ENCODE peak calls at places on chromosomes 12 and 14, in four cellular contexts. O is HepG2, S is K562, K is GM12878. I is an unnamed sample.

GRCh38 chr14:22002860-22003284 is 329.3 kb upstream of the OR4E1 start:
- DNase-seq in S (no peak), O (no peak), K (no peak), I (no peak)

GRCh38 chr12:56836800-56837663 is 73.9 kb downstream of the HSD17B6 start:
- DNase-seq in S (no peak), O (no peak), K (no peak), I (no peak)

GRCh38 chr14:53458368-53458814 is 305.3 kb upstream of the DDHD1 start:
- DNase-seq in S (no peak), O (peak), K (no peak), I (no peak)

GRCh38 chr14:61565181-61565580 is 130.1 kb upstream of the HIF1A start:
- DNase-seq in O (no peak), S (no peak), K (no peak), I (no peak)

GRCh38 chr14:105069887-105070759 is 4.9 kb upstream of the GPR132 start:
- DNase-seq in K (peak), O (no peak), S (peak), I (no peak)

GRCh38 chr12:72296389-72296788 is 24.2 kb downstream of the TRHDE start:
- DNase-seq in O (no peak), S (no peak), K (no peak), I (no peak)

GRCh38 chr14:93115920-93116675 is at the start of gene ITPK1:
- DNase-seq in O (peak), K (no peak), S (peak), I (peak)

GRCh38 chr12:116339800-116340371 is 62.4 kb upstream of the MED13L start:
- DNase-seq in O (no peak), S (no peak), K (no peak), I (no peak)

GRCh38 chr12:84973026-84973425 is 60.4 kb upstream of the SLC6A15 start:
- DNase-seq in O (no peak), S (no peak), K (no peak), I (no peak)

GRCh38 chr14:39467889-39468524 is 35.8 kb upstream of the FBXO33 start:
- DNase-seq in S (no peak), O (peak), K (no peak), I (no peak)

GRCh38 chr12:32471601-32472001 is 72.2 kb downstream of the FGD4 start:
- DNase-seq in K (no peak), O (no peak), S (no peak), I (no peak)

GRCh38 chr12:20963762-20964161 is 153.3 kb downstream of the SLCO1B3 start:
- DNase-seq in K (no peak), S (no peak), O (no peak), I (no peak)

DNA sequence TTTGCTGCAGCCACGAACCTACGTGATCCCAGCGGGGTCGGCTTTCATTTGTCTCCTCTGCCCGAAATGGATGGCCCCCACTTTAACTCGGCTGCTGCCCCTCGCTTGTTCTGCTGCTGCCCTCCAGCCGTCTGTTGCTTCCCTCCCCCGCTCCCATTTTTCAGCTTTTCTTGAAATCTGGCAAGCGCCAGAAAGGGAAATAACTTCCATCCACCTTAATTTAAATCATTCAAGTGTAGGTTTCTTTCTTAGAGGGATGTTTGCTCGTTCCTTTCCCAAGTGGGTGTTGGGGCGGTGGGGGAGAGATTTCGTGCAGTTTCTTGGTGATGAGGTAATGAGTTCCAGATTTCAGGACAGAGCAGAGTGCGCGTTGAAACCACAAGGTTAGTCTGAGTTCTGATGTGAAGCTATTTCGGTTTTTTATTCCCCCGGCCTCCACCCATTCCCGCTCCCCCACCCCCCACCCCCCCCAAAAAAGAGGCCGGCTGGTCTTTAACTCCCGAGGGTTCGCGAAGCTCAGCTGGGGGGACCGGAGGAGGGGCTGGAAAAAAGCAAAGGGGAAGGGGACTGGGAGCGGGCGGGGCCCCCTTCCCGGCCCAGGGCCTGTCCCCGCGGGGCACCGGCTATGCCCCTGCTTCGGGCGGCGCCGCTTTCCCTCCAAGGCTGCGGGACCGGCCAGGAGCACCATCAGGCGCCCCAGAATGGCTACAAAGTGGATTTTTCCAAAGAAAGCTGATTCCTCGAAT is 2.2 kb upstream of the ZFP36L1 start:
- DNase-seq in K (no peak), O (no peak), S (peak), I (peak)
- TF ChIP-seq NFIC in K (no peak), O (no peak), S (no peak), I (peak)

DNA sequence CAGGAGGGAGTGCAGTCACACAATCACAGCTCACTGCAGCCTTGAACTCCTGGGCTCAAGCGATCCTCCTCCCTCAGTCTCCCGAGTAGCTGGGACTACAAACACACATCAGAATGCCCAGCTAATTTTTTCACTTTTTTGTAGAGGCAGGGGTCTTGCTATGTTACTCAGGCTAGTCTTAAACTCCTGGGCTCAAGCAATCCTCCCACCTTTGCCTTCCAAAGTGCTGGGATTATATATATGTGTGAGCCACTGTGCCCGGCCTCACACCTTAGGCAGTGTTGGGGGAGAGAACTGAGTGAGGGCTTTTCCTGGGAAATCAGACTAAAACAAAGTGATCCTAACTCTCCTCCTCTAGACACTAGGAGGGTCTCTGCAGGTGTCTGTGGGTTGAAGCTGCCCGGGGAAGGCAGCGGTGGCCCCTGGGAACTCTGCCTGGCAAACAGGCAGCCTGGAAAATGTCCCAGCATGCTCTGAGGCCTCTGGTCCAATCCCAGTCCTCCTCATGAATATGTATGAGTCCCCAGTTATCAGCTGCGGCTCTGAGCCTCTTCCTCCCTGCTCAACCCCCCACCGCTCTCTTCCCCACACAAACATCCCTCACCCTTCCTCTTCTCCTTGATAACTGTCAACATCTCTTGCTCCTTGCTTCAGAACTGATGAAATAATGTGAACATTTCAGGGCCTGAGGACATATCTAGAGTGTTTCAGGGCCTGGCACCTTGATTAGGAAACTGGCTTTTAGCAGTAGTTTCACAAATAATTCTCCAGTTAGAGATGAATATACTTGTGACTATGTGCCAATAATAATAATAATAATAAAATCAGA is 7.9 kb upstream of the NAA25 start:
- DNase-seq in O (peak), S (peak), K (no peak), I (peak)
- TF ChIP-seq NFIC in O (no peak), S (no peak), K (no peak), I (no peak)

DNA sequence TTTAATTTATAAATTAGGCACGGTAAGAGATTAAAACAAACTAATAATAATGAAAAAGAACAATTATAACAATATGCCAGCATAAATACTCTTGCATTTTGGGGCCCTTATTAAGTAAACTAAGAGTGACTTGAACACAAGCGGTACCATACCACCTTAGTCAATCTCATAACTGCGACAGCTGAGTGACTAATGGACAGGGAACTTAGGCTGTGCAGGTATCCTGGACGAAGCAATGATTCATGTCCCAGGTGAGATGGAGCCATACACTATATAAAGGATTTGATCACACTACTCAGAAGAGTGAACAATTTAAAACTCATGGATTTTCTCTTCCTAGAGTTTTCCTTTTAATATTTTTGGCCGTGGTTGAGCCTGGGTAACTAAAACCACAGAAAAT is 4.3 kb downstream of the KLRC4 start:
- DNase-seq in O (no peak), S (no peak), K (no peak), I (no peak)
- TF ChIP-seq NFIC in O (no peak), S (no peak), K (no peak), I (no peak)

GRCh38 chr12:13082866-13083265 is 20.6 kb downstream of the GSG1 start:
- DNase-seq in K (no peak), O (no peak), S (no peak), I (no peak)

GRCh38 chr12:13087766-13088165 is 15.7 kb downstream of the GSG1 start:
- DNase-seq in O (no peak), S (no peak), K (no peak), I (no peak)

GRCh38 chr12:13084898-13085640 is 18.4 kb downstream of the GSG1 start:
- DNase-seq in S (no peak), O (no peak), K (no peak), I (no peak)

GRCh38 chr12:13088503-13088902 is 15.0 kb downstream of the GSG1 start:
- DNase-seq in S (no peak), K (no peak), O (no peak), I (no peak)

GRCh38 chr12:13085968-13086686 is 17.3 kb downstream of the GSG1 start:
- DNase-seq in K (no peak), O (no peak), S (no peak), I (no peak)
- TF ChIP-seq NFIC in K (no peak), O (no peak), S (no peak), I (no peak)

I was measured in SK-N-SH.